ENCODE peak calls at places on chromosome 21, in four cellular contexts. U, O, G and X are unnamed samples.

GRCh38 chr21:43864806-43865470 is at the start of gene AGPAT3:
- DNase-seq in U (peak; percentile 51), O (no peak), G (peak; percentile 15), X (peak; percentile 67)

GRCh38 chr21:35189077-35189863 is 140.2 kb upstream of the RUNX1 start:
- DNase-seq in U (no peak), O (no peak), G (no peak), X (peak; percentile 30)

GRCh38 chr21:27646691-27647090 is 679.8 kb upstream of the ADAMTS5 start:
- DNase-seq in U (no peak), O (no peak), G (no peak), X (no peak)

GRCh38 chr21:21614966-21615365 is 616.8 kb downstream of the NCAM2 start:
- DNase-seq in U (no peak), O (no peak), G (no peak), X (no peak)

GRCh38 chr21:14862794-14863720 is 201.7 kb downstream of the NRIP1 start:
- DNase-seq in U (peak; percentile 58), O (no peak), G (peak; percentile 49), X (peak; percentile 52)

GRCh38 chr21:25956993-25957714 is 213.4 kb downstream of the APP start:
- DNase-seq in U (no peak), O (no peak), G (peak; percentile 36), X (no peak)

GRCh38 chr21:29302340-29302991 is 3.7 kb downstream of the BACH1 start:
- DNase-seq in U (no peak), O (no peak), G (peak; percentile 35), X (peak; percentile 30)

GRCh38 chr21:25881524-25882376 is 147.0 kb downstream of the GABPA start:
- DNase-seq in U (peak; percentile 74), O (peak; percentile 26), G (peak; percentile 73), X (peak; percentile 74)

GRCh38 chr21:33025106-33025470 is 647 bp upstream of the OLIG2 start:
- DNase-seq in U (peak; percentile 82), O (no peak), G (no peak), X (no peak)
- TF ChIP-seq EZH2 in U (no peak), O (no peak), G (no peak), X (no peak)

GRCh38 chr21:42068256-42068545 is 2.9 kb upstream of the UMODL1 start:
- DNase-seq in U (no peak), O (no peak), G (no peak), X (no peak)
- H3K4me2 ChIP-seq in U (no peak overlapping the region), O (no peak overlapping the region), G (no peak overlapping the region), X (no peak overlapping the region)

DNA sequence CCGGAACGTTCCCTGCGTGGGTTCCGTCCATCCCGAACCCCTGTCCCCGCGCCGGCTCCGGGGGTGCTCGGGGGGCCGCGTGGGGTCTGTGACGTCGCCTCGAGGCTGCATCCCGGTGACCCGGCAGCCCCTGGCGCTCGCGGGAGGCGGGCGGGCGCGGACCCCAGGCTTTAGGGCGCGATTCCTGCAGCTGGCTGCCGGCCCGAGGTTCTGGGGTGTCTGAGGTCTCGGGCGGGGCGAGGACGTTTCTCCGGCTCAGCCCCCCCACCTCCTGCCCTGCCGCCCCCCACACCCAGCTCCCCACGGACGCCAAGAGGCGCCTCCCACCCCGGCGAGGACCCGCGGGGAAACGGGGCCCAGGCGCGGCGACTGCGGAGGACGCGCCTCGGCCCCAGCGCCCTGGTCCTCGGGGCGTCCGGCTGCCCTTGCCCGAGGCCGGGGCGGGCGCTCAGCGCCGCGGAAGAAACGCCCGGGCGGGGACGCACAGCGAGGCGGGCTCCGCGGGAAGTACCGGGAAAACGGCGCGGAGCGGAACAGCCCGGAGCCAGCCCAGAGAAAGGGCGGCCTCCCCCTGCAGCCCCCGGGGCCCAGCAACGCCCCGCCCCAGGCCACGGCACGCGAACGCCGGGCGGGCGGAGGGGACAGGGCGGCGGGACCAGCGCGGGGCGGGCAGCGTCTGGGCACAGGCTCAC is 1.3 kb upstream of the PCBP3 start:
- DNase-seq in U (peak; percentile 45), O (no peak), G (no peak), X (peak; percentile 35)
- TF ChIP-seq EZH2 in U (no peak), O (no peak), G (no peak), X (no peak)

GRCh38 chr21:34034369-34035014 is 38.9 kb upstream of the MRPS6 start:
- DNase-seq in U (peak; percentile 23), O (no peak), G (no peak), X (no peak)

GRCh38 chr21:34031835-34032370 is 41.5 kb upstream of the MRPS6 start:
- DNase-seq in U (no peak), O (no peak), G (no peak), X (peak; percentile 23)

GRCh38 chr21:34027727-34028461 is 45.5 kb upstream of the MRPS6 start:
- DNase-seq in U (no peak), O (no peak), G (no peak), X (peak; percentile 55)

GRCh38 chr21:34024382-34024693 is 49.0 kb upstream of the MRPS6 start:
- DNase-seq in U (no peak), O (no peak), G (no peak), X (no peak)

DNA sequence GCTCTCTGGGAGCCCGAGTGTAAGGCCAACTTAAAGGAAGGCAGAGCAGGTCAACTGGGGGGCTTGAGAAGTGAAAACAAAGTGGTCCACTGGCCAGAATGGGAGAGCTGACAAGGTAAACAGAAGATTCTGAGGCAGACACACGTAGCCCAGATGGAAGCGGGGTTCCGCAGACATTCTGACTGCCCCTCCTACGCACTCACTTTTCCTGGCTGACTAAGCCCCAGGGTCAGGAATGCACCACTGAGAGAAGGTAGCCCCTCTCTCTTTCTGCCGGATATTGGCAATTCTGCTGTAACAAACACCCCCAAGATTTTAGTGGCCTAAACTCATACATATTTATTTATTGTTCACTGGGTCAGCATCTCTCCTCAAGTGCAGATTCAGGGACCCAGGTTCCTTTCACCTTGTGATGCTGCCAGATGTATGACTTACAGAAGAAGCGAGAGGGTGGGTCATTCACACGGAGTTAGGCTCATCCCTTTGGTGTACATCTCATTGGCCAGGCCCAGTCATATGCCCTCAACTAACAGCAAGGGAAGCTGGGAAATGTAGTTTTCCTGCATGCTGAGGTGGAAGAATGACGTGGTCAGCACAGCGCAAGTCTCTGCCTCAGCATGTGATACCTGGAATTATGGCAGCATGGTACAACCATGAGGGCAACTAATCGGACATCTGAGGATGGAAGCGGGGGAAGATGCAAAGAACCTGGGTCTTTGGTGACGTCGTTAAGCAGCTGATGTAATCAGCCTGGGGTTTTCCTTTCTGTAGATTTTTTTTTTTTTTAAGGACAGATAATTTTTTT is 43.5 kb upstream of the MRPS6 start:
- DNase-seq in U (peak; percentile 95), O (peak; percentile 45), G (peak; percentile 31), X (peak; percentile 54)
- H3K4me2 ChIP-seq in U (peak overlapping the region; percentile 45), O (peak overlapping the region; percentile 22), G (no peak overlapping the region), X (peak overlapping the region; percentile 48)

GRCh38 chr21:37006243-37006520 is 320 bp upstream of the RIPPLY3 start:
- DNase-seq in U (no peak), O (no peak), G (no peak), X (peak; percentile 21)
- TF ChIP-seq EZH2 in U (no peak), O (peak; percentile 4), G (no peak), X (no peak)

GRCh38 chr21:42466700-42467612 is 29.1 kb downstream of the RSPH1 start:
- DNase-seq in U (peak; percentile 60), O (no peak), G (peak; percentile 50), X (peak; percentile 48)

GRCh38 chr21:42465008-42465878 is 30.8 kb downstream of the RSPH1 start:
- DNase-seq in U (no peak), O (no peak), G (no peak), X (peak; percentile 54)

GRCh38 chr21:42461881-42462877 is 33.8 kb downstream of the RSPH1 start:
- DNase-seq in U (peak; percentile 55), O (no peak), G (no peak), X (peak; percentile 49)

GRCh38 chr21:42461185-42461520 is 34.9 kb downstream of the RSPH1 start:
- DNase-seq in U (no peak), O (no peak), G (no peak), X (no peak)

DNA sequence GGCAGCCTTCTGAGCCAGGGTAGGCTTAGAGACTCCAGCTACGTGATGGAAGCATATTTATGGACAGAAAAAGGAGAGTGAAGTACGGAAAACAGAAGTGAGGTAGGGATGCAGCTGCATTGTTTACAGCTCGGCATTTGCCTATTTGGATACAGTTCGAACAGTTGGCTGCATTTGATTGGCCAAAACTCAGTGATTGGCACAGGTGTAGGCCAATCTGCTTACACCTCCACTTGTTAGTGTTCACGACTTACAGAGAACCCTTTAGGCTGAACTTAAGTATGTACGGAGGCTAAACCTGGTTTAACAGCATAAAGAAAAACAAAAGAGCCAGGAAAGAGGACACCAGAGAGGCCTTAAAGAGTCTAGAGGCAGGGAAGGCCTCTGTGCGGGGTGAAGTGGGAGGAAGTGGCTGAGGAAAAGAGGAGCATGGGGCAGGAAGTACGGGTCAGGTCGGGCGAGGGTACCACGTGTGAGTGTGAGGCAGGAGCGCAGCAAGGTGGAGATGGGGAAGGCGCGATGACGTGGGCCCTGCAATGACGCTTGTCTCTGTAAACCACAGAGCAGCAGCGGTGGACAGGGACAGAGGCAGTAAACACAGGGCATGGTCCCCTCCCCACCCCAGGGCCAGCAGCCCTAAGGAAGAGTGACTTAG is 32.0 kb downstream of the RSPH1 start:
- DNase-seq in U (peak; percentile 84), O (no peak), G (peak; percentile 68), X (no peak)
- H3K4me2 ChIP-seq in U (no peak overlapping the region), O (no peak overlapping the region), G (no peak overlapping the region), X (no peak overlapping the region)

DNA sequence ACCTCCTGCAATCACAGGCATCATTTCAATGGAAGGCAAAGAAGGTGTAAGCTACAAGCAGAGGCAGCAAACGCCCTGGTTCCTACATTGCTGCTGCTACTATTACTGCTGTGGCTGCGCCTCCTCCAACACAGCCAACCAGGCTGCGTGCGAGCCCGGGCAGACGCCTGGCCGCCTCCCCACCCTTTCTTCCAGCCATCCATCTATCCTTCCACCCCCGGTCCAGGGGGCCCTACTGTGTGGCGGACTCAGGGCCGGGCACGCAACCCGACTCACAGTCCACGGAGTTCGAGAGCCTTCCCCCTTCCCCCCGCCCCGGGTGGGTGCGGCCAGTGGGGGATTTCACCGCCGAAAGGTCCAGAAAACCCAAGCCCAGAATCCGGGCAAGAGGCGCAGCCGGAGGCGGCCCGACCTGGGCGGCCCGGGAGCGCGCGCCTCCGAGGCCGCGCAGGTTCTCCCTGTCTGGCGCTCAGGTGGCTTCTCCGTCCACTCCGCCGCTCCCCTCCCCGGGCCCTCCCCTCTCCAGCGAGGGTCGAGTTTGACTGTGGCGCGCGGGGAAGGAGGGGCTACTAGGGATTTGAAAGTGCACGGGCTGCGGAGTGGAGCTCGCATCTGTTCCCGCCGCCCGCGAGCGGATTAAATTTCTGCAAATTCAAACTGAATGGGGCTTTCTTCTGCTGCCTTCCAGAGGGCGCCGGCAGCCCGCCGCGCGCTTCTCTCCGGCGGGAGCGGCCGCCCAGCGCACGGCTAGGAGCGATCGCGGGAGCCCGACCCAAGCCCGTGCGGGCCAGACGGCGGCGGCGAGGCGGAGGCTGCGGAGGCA is at the start of gene HUNK:
- DNase-seq in U (peak; percentile 73), O (no peak), G (no peak), X (peak; percentile 76)
- TF ChIP-seq EZH2 in U (peak; percentile 42), O (peak; percentile 85), G (peak; percentile 82), X (no peak)

GRCh38 chr21:17002628-17003027 is 510.2 kb upstream of the CXADR start:
- DNase-seq in U (no peak), O (no peak), G (no peak), X (no peak)
- H3K4me2 ChIP-seq in U (no peak overlapping the region), O (no peak overlapping the region), G (no peak overlapping the region), X (no peak overlapping the region)

GRCh38 chr21:39612233-39613028 is at the start of gene B3GALT5:
- DNase-seq in U (peak; percentile 94), O (no peak), G (peak; percentile 45), X (peak; percentile 66)
- TF ChIP-seq EZH2 in U (no peak), O (peak; percentile 69), G (no peak), X (no peak)